ENCODE peak calls at places on chromosomes 12 and 14, in four cellular contexts. Y, L, B and H are unnamed samples.

GRCh38 chr12:64609543-64610091 is 678 bp upstream of the RASSF3 start:
- DNase-seq in L (no peak), B (no peak), Y (no peak), H (peak; percentile 20)

GRCh38 chr14:105419055-105419304 is 647 bp upstream of the MTA1 start:
- DNase-seq in B (no peak), L (no peak), Y (no peak), H (no peak)

GRCh38 chr14:73764881-73765280 is 50.7 kb upstream of the PNMA1 start:
- DNase-seq in Y (no peak), B (no peak), L (no peak), H (peak; percentile 78)

GRCh38 chr12:62817556-62818271 is 117.2 kb downstream of the PPM1H start:
- DNase-seq in B (no peak), Y (no peak), L (no peak), H (no peak)

GRCh38 chr14:61553730-61554641 is 141.3 kb upstream of the HIF1A start:
- DNase-seq in Y (peak; percentile 25), B (no peak), L (no peak), H (no peak)

GRCh38 chr14:90561031-90561430 is 164.2 kb downstream of the CALM1 start:
- DNase-seq in B (no peak), L (no peak), Y (no peak), H (no peak)

GRCh38 chr12:2389079-2389790 is 336.4 kb downstream of the CACNA1C start:
- DNase-seq in L (no peak), B (no peak), Y (no peak), H (no peak)

GRCh38 chr12:121580959-121581680 is at the start of gene KDM2B:
- DNase-seq in L (peak; percentile 43), B (peak; percentile 25), Y (no peak), H (peak; percentile 10)

GRCh38 chr14:22561661-22562579 is 27.1 kb downstream of the DAD1 start:
- DNase-seq in L (peak; percentile 86), Y (no peak), B (no peak), H (peak; percentile 37)

GRCh38 chr12:12081836-12082497 is 11.2 kb downstream of the BCL2L14 start:
- DNase-seq in Y (no peak), L (no peak), B (no peak), H (no peak)

GRCh38 chr12:104790296-104791125 is 167.6 kb downstream of the SLC41A2 start:
- DNase-seq in B (peak; percentile 67), L (peak; percentile 41), Y (no peak), H (peak; percentile 28)

GRCh38 chr14:90627478-90627877 is 188.8 kb downstream of the TTC7B start:
- DNase-seq in B (no peak), Y (no peak), L (no peak), H (no peak)

GRCh38 chr12:52651726-52652261 is at the start of gene KRT2:
- DNase-seq in B (no peak), Y (no peak), L (no peak), H (no peak)

GRCh38 chr12:95634622-95635621 is 83.6 kb upstream of the USP44 start:
- DNase-seq in L (no peak), B (no peak), Y (no peak), H (no peak)

GRCh38 chr12:106123551-106123991 is 15.2 kb downstream of the NUAK1 start:
- DNase-seq in L (no peak), B (no peak), Y (no peak), H (no peak)

GRCh38 chr14:52059614-52060013 is 9.2 kb downstream of the NID2 start:
- DNase-seq in L (no peak), B (no peak), Y (no peak), H (no peak)

GRCh38 chr14:21068521-21069387 is 1.4 kb upstream of the ARHGEF40 start:
- DNase-seq in L (peak; percentile 50), Y (no peak), B (peak; percentile 57), H (peak; percentile 60)

GRCh38 chr12:19351346-19351745 is 87.9 kb upstream of the AEBP2 start:
- DNase-seq in Y (no peak), B (no peak), L (no peak), H (no peak)

GRCh38 chr12:93825926-93826599 is 148.9 kb downstream of the CRADD start:
- DNase-seq in B (no peak), Y (no peak), L (no peak), H (no peak)

GRCh38 chr14:95500772-95501401 is 15.6 kb downstream of the SYNE3 start:
- DNase-seq in B (no peak), Y (no peak), L (no peak), H (no peak)

GRCh38 chr12:19457561-19457960 is 18.3 kb downstream of the AEBP2 start:
- DNase-seq in Y (no peak), B (no peak), L (no peak), H (no peak)

GRCh38 chr12:132367852-132368251 is 38.5 kb upstream of the GALNT9 start:
- DNase-seq in B (no peak), L (no peak), Y (no peak), H (no peak)